ENCODE peak calls at places on chromosomes 4 and X, in seven cellular contexts. O is SK-N-SH, Y is sigmoid colon, U is stomach, V is IMR-90, B is brain microvascular endothelial cell, K is colonic mucosa. C is an unnamed sample.
A peak's percentile ranks its signal among the peaks of the same experiment; 100 is the strongest.

GRCh38 chr4:8773124-8773931 is 98.3 kb downstream of the HMX1 start:
- DNase-seq in V (no peak), B (no peak), Y (peak; percentile 35), K (no peak), O (no peak), U (no peak), C (no peak)

GRCh38 chrX:31420711-31421151 is 348.9 kb upstream of the FTHL17 start:
- DNase-seq in Y (no peak), O (no peak), B (no peak), V (peak; percentile 10), K (no peak), U (no peak), C (peak; percentile 52)

GRCh38 chr4:17788956-17789355 is 7.5 kb upstream of the FAM184B start:
- DNase-seq in V (peak; percentile 43), B (no peak), U (no peak), O (no peak), Y (no peak), K (no peak), C (no peak)

GRCh38 chr4:55345980-55346850 is at the start of gene SRD5A3:
- DNase-seq in V (peak; percentile 71), U (peak; percentile 88), O (peak; percentile 96), K (peak; percentile 89), Y (peak; percentile 92), B (peak; percentile 53), C (peak; percentile 65)

GRCh38 chrX:145609951-145610511 is 207.6 kb upstream of the SLITRK2 start:
- DNase-seq in U (no peak), Y (no peak), V (peak; percentile 63), K (no peak), B (peak; percentile 54), O (no peak), C (peak; percentile 12)

GRCh38 chrX:6228720-6229119 is at the start of gene NLGN4X:
- DNase-seq in V (no peak), U (no peak), K (no peak), O (peak; percentile 45), Y (no peak), B (no peak), C (no peak)

GRCh38 chr4:21949073-21949457 is 493 bp upstream of the KCNIP4 start:
- DNase-seq in V (no peak), B (no peak), K (peak; percentile 22), U (no peak), Y (no peak), O (no peak), C (no peak)

GRCh38 chr4:52142816-52143215 is 91.7 kb downstream of the SPATA18 start:
- DNase-seq in B (no peak), O (no peak), Y (no peak), V (no peak), K (no peak), U (no peak), C (no peak)

GRCh38 chr4:158914178-158914577 is 145.4 kb downstream of the FNIP2 start:
- DNase-seq in O (no peak), Y (no peak), K (no peak), U (no peak), V (peak; percentile 84), B (peak; percentile 64), C (peak; percentile 80)

GRCh38 chrX:65690057-65690855 is 22.8 kb downstream of the MSN start:
- DNase-seq in Y (peak; percentile 72), O (no peak), K (no peak), V (peak; percentile 78), B (peak; percentile 63), U (no peak), C (peak; percentile 50)

GRCh38 chrX:54891573-54891972 is 29.1 kb upstream of the TRO start:
- DNase-seq in V (peak; percentile 28), U (no peak), K (peak; percentile 31), Y (no peak), O (peak; percentile 29), B (peak; percentile 48), C (peak; percentile 67)

GRCh38 chr4:127630152-127630551 is 2.6 kb upstream of the INTU start:
- DNase-seq in U (no peak), O (no peak), K (no peak), B (no peak), V (no peak), Y (no peak), C (no peak)

GRCh38 chr4:185305979-185306442 is 89.7 kb downstream of the LRP2BP start:
- DNase-seq in U (no peak), O (no peak), V (peak; percentile 97), Y (no peak), B (peak; percentile 97), K (no peak), C (peak; percentile 79)

GRCh38 chrX:150889131-150889530 is 9.3 kb downstream of the CD99L2 start:
- DNase-seq in K (no peak), Y (no peak), V (no peak), O (no peak), U (no peak), B (no peak), C (no peak)

GRCh38 chr4:38152305-38152704 is 192.1 kb downstream of the PTTG2 start:
- DNase-seq in Y (no peak), B (peak; percentile 7), K (no peak), O (no peak), U (no peak), V (no peak), C (peak; percentile 81)

GRCh38 chr4:122826000-122826595 is 533 bp upstream of the FGF2 start:
- DNase-seq in U (no peak), K (no peak), O (peak; percentile 5), Y (no peak), B (peak; percentile 14), V (peak; percentile 49), C (peak; percentile 22)

GRCh38 chr4:129926936-129927335 is 831.0 kb downstream of the C4orf33 start:
- DNase-seq in K (no peak), B (no peak), U (no peak), Y (no peak), V (no peak), O (no peak), C (peak; percentile 3)

GRCh38 chr4:5801696-5802095 is 90.7 kb downstream of the EVC start:
- DNase-seq in K (no peak), B (no peak), U (no peak), O (no peak), Y (peak; percentile 28), V (no peak), C (no peak)

GRCh38 chrX:38172596-38172995 is 48.1 kb downstream of the SRPX start:
- DNase-seq in B (no peak), K (no peak), O (no peak), U (no peak), Y (no peak), V (peak; percentile 9), C (no peak)

GRCh38 chrX:38170556-38170955 is 50.1 kb downstream of the SRPX start:
- DNase-seq in V (no peak), K (no peak), U (no peak), O (no peak), B (no peak), Y (no peak), C (no peak)

DNA sequence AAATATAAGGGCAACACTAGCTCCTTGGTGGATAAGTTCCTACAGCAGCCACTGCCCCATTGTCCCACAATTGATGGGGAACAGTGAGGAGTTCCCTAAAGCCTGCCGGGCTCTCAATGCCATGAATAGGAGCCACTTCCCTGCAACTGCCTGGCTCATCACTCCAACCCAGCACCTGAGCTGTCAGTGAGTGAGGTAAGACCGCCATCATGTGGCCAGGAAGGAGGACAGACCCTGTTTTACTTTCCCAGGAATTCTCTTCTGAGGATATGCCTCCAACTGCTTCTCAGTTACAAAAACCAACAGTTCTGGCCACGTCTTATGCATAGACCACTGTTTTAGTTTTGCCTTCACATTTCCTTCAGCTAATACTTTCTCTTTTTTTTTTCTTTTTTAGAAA is 45.5 kb downstream of the SRPX start:
- DNase-seq in O (peak; percentile 38), V (peak; percentile 28), Y (no peak), U (peak; percentile 31), K (peak; percentile 30), B (peak; percentile 9), C (peak; percentile 56)
- TF ChIP-seq CTCF in O (peak; percentile 64), V (peak; percentile 53), Y (no peak), U (no peak), K (peak; percentile 38), B (peak; percentile 69), C (peak; percentile 69)

GRCh38 chr4:118833192-118833820 is 2.6 kb downstream of the SEC24D start:
- DNase-seq in U (no peak), B (no peak), O (no peak), Y (no peak), K (no peak), V (no peak), C (no peak)
- H3K4me3 ChIP-seq in U (no peak overlapping the region), B (peak overlapping the region; percentile 92), O (peak overlapping the region; percentile 84), Y (no peak overlapping the region), K (no peak overlapping the region), V (no peak overlapping the region), C (peak overlapping the region; percentile 26)

DNA sequence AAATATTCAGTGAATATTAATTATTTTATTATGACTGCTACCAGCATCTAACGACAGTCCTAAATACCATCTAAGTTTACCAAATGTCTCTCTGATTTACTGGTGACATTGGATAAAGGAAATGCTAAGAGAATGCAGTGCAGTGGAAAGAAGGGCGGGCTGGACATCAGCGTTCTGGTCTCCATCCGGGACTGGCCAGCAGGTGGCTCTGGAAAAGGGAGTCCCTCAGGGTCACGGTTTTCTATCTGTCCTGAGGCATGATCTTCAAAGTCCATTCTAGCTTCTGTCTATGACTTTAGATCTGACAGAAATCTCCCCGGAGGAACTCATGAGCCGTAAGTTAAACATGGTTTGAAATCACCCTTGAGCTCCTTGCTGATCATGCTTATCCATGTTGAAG is 3.3 kb downstream of the TRIM2 start:
- DNase-seq in Y (no peak), B (peak; percentile 26), V (peak; percentile 24), K (peak; percentile 77), U (peak; percentile 66), O (peak; percentile 51), C (peak; percentile 41)
- TF ChIP-seq CTCF in Y (peak; percentile 65), B (peak; percentile 81), V (peak; percentile 51), K (peak; percentile 36), U (no peak), O (peak; percentile 62), C (peak; percentile 72)

DNA sequence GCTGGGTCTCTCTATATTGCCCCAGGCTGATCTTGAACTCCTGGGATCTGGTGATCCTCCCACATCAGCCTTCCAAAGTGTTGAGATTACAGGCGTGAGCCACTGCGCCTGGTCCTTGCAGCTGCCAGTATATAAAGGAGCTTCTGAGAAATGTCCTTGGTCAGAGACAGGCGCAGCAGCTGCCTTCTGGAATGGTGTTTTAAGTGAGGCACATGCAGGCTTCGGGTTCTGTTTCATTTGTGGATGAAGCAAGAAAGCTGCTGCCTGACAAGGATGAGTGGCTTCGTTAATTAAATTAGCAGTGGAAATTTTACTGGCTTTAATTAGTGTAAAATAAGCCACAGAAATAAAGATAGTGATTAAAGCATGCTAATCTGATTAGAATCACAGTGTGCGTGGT is 348.2 kb upstream of the FAT1 start:
- DNase-seq in Y (no peak), K (no peak), U (no peak), B (no peak), O (peak; percentile 28), V (no peak), C (no peak)
- H3K4me3 ChIP-seq in Y (no peak overlapping the region), K (no peak overlapping the region), U (no peak overlapping the region), B (no peak overlapping the region), O (no peak overlapping the region), V (no peak overlapping the region), C (no peak overlapping the region)

DNA sequence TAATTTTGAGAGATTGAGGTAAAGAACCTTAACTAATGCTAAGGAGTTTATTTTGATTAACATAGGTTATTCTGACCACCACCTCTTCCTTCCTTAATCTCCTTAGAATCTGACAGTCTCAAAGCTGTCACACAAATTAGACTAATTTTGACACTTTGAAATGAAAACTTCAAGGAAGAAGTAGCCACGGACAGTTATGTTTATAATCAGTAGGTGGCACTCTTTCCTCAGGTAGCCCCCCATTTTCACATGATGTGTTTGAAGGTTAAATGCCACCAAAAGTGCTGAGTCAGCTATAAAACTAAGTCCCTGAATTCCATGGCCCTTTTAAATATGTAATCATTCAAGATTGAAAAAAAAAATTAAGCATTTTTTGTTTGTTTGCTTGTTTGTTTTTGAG is 22.4 kb downstream of the TMEM33 start:
- DNase-seq in O (peak; percentile 41), V (peak; percentile 5), Y (no peak), B (no peak), U (no peak), K (no peak), C (peak; percentile 41)
- TF ChIP-seq CTCF in O (peak; percentile 55), V (peak; percentile 31), Y (no peak), B (peak; percentile 39), U (no peak), K (no peak), C (peak; percentile 45)